ENCODE peak calls at places on chromosomes 12 and 14, in ten cellular contexts. G is sigmoid colon, D is transverse colon, L is IMR-90, T is GM12878, M is endothelial cell of umbilical vein, B is gastrocnemius medialis, P is upper lobe of left lung, H is stomach, C is prostate gland. Y is an unnamed sample. For H3K4me1, the result is how much of the 10 kb centered on the place peaks cover.

GRCh38 chr12:53659609-53660008 is 16.3 kb downstream of the ATP5MC2 start:
- DNase-seq in T (peak), C (no peak), P (no peak), D (no peak), H (no peak), G (no peak), L (peak), B (no peak), M (no peak), Y (no peak)

GRCh38 chr12:81520064-81520945 is 238.8 kb downstream of the PPFIA2 start:
- DNase-seq in M (no peak), G (no peak), P (no peak), H (no peak), B (no peak), D (no peak), L (no peak), C (no peak), T (no peak), Y (no peak)

GRCh38 chr12:59736359-59736758 is 140.5 kb downstream of the SLC16A7 start:
- DNase-seq in H (no peak), G (no peak), D (no peak), P (no peak), T (no peak), B (no peak), M (no peak), C (no peak), L (no peak), Y (no peak)

GRCh38 chr12:33187409-33187808 is 252.2 kb downstream of the SYT10 start:
- DNase-seq in L (no peak), B (no peak), P (no peak), H (no peak), C (no peak), M (no peak), D (no peak), T (no peak), G (no peak), Y (no peak)

GRCh38 chr14:90828642-90829487 is 12.6 kb upstream of the TTC7B start:
- DNase-seq in M (no peak), G (no peak), L (no peak), H (peak), B (no peak), D (peak), P (peak), T (no peak), C (no peak), Y (no peak)

GRCh38 chr14:71783786-71784185 is 148.4 kb upstream of the RGS6 start:
- DNase-seq in B (no peak), D (no peak), L (no peak), G (no peak), M (peak), T (no peak), P (no peak), H (no peak), C (no peak), Y (no peak)

GRCh38 chr14:78445275-78445674 is 275.1 kb downstream of the NRXN3 start:
- DNase-seq in B (no peak), G (no peak), C (no peak), M (no peak), H (no peak), P (no peak), L (no peak), T (no peak), D (no peak), Y (no peak)

GRCh38 chr14:35632276-35633071 is 98.5 kb downstream of the INSM2 start:
- DNase-seq in G (no peak), P (no peak), C (no peak), D (no peak), B (no peak), M (no peak), H (no peak), T (no peak), L (peak), Y (no peak)

GRCh38 chr14:21257395-21258193 is 11.6 kb downstream of the HNRNPC start:
- DNase-seq in C (no peak), L (no peak), D (no peak), B (no peak), G (no peak), P (no peak), H (no peak), M (no peak), T (no peak), Y (no peak)
- TF ChIP-seq POLR2A in C (no peak), L (no peak), D (no peak), B (no peak), G (no peak), P (no peak), H (no peak), M (peak), T (peak), Y (no peak)

DNA sequence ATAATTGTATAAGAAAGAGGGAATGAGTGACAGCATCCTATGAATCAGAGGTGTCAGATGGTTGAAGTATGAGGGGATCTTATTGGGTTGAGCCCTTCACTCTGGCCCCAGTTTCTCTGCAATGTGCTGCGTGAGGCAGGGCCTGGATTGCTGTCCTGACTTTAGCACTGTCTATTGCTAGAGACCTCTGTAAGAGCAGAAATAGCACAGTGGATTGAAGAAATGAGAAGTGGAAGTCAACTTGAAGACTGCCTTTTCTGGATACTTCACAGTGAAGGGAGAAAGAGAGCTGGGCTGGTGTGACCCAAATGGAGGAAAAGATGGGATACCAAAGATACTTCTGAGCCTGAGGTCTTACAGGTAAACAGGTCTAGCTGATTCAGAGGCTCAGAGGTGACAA is 5.8 kb downstream of the ASCL4 start:
- DNase-seq in H (no peak), B (no peak), L (no peak), G (no peak), T (no peak), C (no peak), D (no peak), M (no peak), P (no peak), Y (no peak)
- H3K4me1 ChIP-seq in H (under half), B (under half), L (under half), G (under half), T (under half), C (under half), D (under half), M (under half), P (under half), Y (under half)

GRCh38 chr12:6538420-6539275 is 4.3 kb downstream of the GAPDH start:
- DNase-seq in C (no peak), P (no peak), L (peak), H (no peak), M (no peak), T (no peak), G (peak), D (no peak), B (peak), Y (no peak)

GRCh38 chr12:6541371-6542165 is 7.3 kb downstream of the GAPDH start:
- DNase-seq in P (peak), C (no peak), B (peak), L (no peak), D (no peak), G (peak), H (no peak), M (no peak), T (no peak), Y (no peak)

GRCh38 chr12:6542209-6543009 is 8.1 kb downstream of the GAPDH start:
- DNase-seq in P (no peak), L (no peak), D (peak), T (no peak), B (no peak), H (no peak), G (peak), M (no peak), C (no peak), Y (no peak)

GRCh38 chr12:6539276-6540134 is 5.2 kb downstream of the GAPDH start:
- DNase-seq in L (peak), H (no peak), D (no peak), P (no peak), G (peak), T (no peak), B (peak), C (no peak), M (no peak), Y (no peak)

GRCh38 chr12:6540181-6540877 is 6.0 kb downstream of the GAPDH start:
- DNase-seq in D (peak), L (peak), M (peak), P (peak), H (peak), T (no peak), B (peak), G (peak), C (peak), Y (peak)
- TF ChIP-seq POLR2A in D (peak), L (no peak), M (no peak), P (no peak), H (no peak), T (no peak), B (no peak), G (no peak), C (peak), Y (peak)

DNA sequence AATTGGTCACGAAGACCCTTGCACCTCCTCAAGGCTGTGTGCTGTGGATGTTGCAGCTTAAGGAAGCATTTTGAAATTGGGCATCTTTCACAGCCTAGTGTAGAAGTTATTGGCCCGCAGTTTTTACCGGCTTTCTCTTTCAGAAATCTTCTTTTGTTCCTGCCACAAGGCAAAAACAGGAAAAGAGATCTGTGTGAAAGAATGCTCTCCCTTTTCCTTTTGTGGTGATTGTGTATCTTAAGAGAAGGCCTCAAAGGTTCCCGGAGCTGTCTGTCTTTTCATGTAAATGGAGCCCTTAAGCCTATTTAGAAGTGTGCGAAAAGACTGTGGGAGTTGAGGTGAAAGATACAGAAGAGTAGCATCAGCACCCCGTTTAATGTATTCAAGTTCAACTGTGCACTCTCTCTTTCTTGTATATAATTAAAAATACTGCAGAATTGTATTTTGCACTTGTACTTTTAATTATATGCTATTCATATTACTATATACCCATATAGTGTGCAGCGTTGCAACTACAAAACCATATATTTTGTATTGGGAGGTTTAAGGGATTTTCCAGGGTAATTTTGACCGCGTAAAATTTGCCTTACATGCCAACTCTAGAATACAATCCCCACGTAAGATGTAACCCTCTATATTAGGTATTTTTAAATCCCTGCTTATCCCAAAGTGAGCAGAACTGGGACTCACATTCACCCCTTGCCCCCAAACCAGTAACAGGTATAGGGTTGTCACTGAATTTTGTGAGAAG is 441.7 kb downstream of the RAD51B start:
- DNase-seq in G (no peak), H (no peak), P (no peak), T (no peak), M (peak), L (no peak), D (no peak), B (no peak), C (no peak), Y (no peak)
- H3K4me1 ChIP-seq in G (under half), H (under half), P (under half), T (under half), M (under half), L (under half), D (under half), B (under half), C (under half), Y (under half)